ENCODE peak calls at places on chromosome 22, in five cellular contexts. N is cardiac fibroblast; M is skeletal muscle cell; Y is heart left ventricle; O is naive thymus-derived CD4-positive, alpha-beta T cell. Z is an unnamed sample.

GRCh38 chr22:39518996-39519680 is 1.2 kb upstream of the ATF4 start:
- DNase-seq in N (no peak), M (no peak), Y (peak), O (no peak), Z (no peak)

GRCh38 chr22:49328076-49328475 is 499.6 kb downstream of the BRD1 start:
- DNase-seq in N (no peak), M (no peak), Y (no peak), O (no peak), Z (no peak)

GRCh38 chr22:38513063-38513462 is 7.0 kb upstream of the DDX17 start:
- DNase-seq in N (no peak), M (no peak), Y (peak), O (peak), Z (no peak)

GRCh38 chr22:50473088-50473487 is 1.7 kb downstream of the SBF1 start:
- DNase-seq in N (no peak), M (no peak), Y (no peak), O (peak), Z (no peak)

GRCh38 chr22:50044485-50045143 is 13.5 kb downstream of the TTLL8 start:
- DNase-seq in N (no peak), M (no peak), Y (no peak), O (no peak), Z (no peak)

GRCh38 chr22:23742505-23743264 is 8.2 kb downstream of the ZNF70 start:
- DNase-seq in N (no peak), M (no peak), Y (peak), O (no peak), Z (no peak)

GRCh38 chr22:49991907-49992533 is 20.5 kb downstream of the IL17REL start:
- DNase-seq in N (no peak), M (no peak), Y (no peak), O (no peak), Z (no peak)

GRCh38 chr22:50274311-50274710 is 4.1 kb upstream of the MAPK11 start:
- DNase-seq in N (peak), M (no peak), Y (peak), O (peak), Z (no peak)

GRCh38 chr22:37282385-37282677 is at the start of gene CYTH4:
- DNase-seq in N (no peak), M (no peak), Y (peak), O (peak), Z (no peak)

GRCh38 chr22:24594569-24595120 is 1.8 kb upstream of the LRRC75B start:
- DNase-seq in N (no peak), M (no peak), Y (no peak), O (no peak), Z (no peak)

GRCh38 chr22:30921108-30921507 is 47.5 kb downstream of the MORC2 start:
- DNase-seq in N (no peak), M (no peak), Y (no peak), O (no peak), Z (no peak)

GRCh38 chr22:48820481-48821345 is 1007.0 kb downstream of the BRD1 start:
- DNase-seq in N (no peak), M (no peak), Y (no peak), O (no peak), Z (no peak)

GRCh38 chr22:17097701-17098100 is 12.9 kb downstream of the IL17RA start:
- DNase-seq in N (no peak), M (no peak), Y (no peak), O (no peak), Z (no peak)

GRCh38 chr22:44102856-44103255 is 77.9 kb upstream of the PARVG start:
- DNase-seq in N (no peak), M (no peak), Y (peak), O (no peak), Z (no peak)

GRCh38 chr22:29269731-29270474 is 1.8 kb downstream of the EWSR1 start:
- DNase-seq in N (no peak), M (no peak), Y (no peak), O (no peak), Z (no peak)
- H3K4me3 ChIP-seq in N (peak), M (peak), Y (peak), O (peak), Z (peak)

GRCh38 chr22:32803020-32803758 is 1.7 kb downstream of the TIMP3 start:
- DNase-seq in N (no peak), M (no peak), Y (peak), O (no peak), Z (no peak)

GRCh38 chr22:32804036-32804435 is 2.5 kb downstream of the TIMP3 start:
- DNase-seq in N (peak), M (no peak), Y (peak), O (no peak), Z (no peak)

GRCh38 chr22:32801436-32802290 is at the start of gene TIMP3:
- DNase-seq in N (peak), M (no peak), Y (peak), O (no peak), Z (no peak)

GRCh38 chr22:32801001-32801435 is 487 bp upstream of the TIMP3 start:
- DNase-seq in N (no peak), M (no peak), Y (no peak), O (no peak), Z (no peak)

GRCh38 chr22:32802291-32802826 is 854 bp downstream of the TIMP3 start:
- DNase-seq in N (no peak), M (no peak), Y (no peak), O (no peak), Z (no peak)
- H3K4me3 ChIP-seq in N (peak), M (peak), Y (peak), O (no peak), Z (peak)

GRCh38 chr22:47156352-47157092 is 394.1 kb downstream of the TBC1D22A start:
- DNase-seq in N (no peak), M (no peak), Y (peak), O (no peak), Z (no peak)

GRCh38 chr22:47153854-47154542 is 391.5 kb downstream of the TBC1D22A start:
- DNase-seq in N (peak), M (no peak), Y (no peak), O (no peak), Z (no peak)

GRCh38 chr22:47154621-47155081 is 392.2 kb downstream of the TBC1D22A start:
- DNase-seq in N (peak), M (peak), Y (peak), O (no peak), Z (no peak)

GRCh38 chr22:47155912-47156311 is 393.5 kb downstream of the TBC1D22A start:
- DNase-seq in N (no peak), M (no peak), Y (no peak), O (no peak), Z (no peak)

DNA sequence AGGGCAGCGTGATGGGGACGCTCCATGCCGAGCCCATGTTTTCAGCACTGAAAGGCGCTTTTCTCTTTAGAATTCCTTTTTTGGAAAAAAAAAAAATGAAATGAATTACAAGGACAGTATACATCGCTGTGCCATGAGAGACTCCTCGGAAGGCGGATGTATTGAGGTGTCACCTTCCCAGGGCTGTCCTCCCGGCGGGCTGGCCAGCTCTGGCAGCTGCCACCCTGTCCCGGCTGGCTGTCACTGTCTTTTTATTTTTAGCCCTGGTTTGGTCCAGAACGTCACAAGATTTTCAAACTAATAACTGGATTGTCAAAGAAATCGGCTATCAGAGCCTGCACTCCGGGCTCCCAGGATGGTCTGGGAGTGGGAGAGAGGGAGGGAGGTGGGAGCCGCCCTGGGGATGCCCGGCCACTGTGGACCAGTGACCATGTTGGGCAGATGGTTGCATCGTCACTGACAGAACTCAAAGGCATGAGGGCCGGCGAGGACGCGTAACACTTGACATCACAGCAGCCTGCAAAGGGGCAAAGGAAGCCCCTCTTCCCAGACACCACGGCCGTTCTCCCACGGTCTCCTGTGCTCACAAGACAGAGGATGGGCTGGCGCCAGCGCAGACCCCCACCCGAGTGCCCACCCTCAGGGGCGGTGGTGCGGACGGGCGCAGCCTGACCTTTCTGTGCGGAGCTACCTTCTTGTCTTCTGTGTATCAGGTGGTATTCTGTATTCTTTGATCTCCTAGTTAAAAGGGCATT is 392.9 kb downstream of the TBC1D22A start:
- DNase-seq in N (no peak), M (no peak), Y (no peak), O (no peak), Z (no peak)
- H3K4me3 ChIP-seq in N (peak), M (no peak), Y (no peak), O (no peak), Z (no peak)

DNA sequence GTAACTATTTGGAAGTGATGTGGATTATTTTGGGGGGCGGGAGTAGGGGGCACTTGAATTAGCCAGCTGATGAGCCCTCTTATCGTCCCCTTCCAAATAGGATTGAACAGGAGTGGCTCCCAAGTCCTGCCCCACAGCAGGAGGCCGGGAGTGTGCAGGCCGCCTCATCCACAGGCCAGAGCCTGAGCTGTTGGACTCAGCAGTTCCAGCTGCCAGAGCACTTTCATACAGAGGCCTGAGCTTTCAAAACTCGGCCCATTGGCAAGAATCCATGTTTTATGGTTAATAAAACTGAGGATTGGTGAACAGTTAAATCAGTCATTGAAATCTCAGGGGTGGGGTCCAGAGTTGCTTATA is 9.6 kb downstream of the FAM118A start:
- DNase-seq in N (peak), M (peak), Y (no peak), O (no peak), Z (no peak)
- H3K4me3 ChIP-seq in N (no peak), M (no peak), Y (peak), O (peak), Z (no peak)

DNA sequence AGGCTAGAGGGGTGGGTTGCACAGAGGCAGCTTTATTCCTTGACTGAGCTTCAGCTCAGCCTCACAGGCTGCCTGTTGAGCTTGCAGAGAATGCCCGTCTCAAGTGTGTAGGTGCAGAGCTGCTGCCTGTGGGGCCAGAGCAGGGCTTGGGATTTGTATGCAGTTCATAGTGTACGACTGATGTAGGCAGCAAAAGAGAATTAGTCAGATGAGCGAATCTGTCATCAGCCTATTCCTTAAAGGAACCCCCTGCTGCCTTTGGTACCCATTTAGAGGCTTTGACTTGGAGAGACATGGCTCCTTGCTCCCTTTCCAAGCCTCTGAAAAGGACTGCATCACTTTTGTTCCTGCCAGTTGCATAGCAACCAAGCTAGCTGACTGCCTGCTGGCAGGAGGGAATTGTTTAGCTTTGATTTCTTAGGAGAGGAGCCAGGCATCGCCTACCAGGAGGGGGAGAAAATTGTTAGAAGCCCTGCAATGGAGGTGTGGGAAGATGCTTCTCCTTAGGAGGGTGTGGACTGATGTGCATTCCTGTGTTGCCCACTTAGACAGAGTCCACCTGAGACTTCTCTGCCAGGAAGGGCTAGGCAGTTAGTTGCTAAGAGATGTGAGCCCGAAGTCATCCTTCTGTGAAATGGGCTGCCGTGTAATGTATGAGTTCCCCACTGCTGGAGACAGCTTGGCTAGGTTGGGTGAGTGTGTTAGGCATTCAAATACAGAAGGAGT is 10.9 kb downstream of the ACO2 start:
- DNase-seq in N (peak), M (peak), Y (no peak), O (no peak), Z (no peak)
- H3K4me3 ChIP-seq in N (no peak), M (no peak), Y (no peak), O (no peak), Z (no peak)

GRCh38 chr22:42932857-42933782 is 76.0 kb upstream of the ARFGAP3 start:
- DNase-seq in N (no peak), M (no peak), Y (peak), O (no peak), Z (no peak)

GRCh38 chr22:42929838-42930155 is 72.7 kb upstream of the ARFGAP3 start:
- DNase-seq in N (no peak), M (no peak), Y (no peak), O (no peak), Z (no peak)

GRCh38 chr22:42930810-42931420 is 73.8 kb upstream of the ARFGAP3 start:
- DNase-seq in N (no peak), M (no peak), Y (peak), O (no peak), Z (no peak)

GRCh38 chr22:42932197-42932519 is 75.1 kb upstream of the ARFGAP3 start:
- DNase-seq in N (no peak), M (no peak), Y (no peak), O (no peak), Z (no peak)

GRCh38 chr22:42931421-42932196 is 74.5 kb upstream of the ARFGAP3 start:
- DNase-seq in N (peak), M (no peak), Y (no peak), O (no peak), Z (no peak)
- H3K4me3 ChIP-seq in N (no peak), M (no peak), Y (peak), O (no peak), Z (no peak)

DNA sequence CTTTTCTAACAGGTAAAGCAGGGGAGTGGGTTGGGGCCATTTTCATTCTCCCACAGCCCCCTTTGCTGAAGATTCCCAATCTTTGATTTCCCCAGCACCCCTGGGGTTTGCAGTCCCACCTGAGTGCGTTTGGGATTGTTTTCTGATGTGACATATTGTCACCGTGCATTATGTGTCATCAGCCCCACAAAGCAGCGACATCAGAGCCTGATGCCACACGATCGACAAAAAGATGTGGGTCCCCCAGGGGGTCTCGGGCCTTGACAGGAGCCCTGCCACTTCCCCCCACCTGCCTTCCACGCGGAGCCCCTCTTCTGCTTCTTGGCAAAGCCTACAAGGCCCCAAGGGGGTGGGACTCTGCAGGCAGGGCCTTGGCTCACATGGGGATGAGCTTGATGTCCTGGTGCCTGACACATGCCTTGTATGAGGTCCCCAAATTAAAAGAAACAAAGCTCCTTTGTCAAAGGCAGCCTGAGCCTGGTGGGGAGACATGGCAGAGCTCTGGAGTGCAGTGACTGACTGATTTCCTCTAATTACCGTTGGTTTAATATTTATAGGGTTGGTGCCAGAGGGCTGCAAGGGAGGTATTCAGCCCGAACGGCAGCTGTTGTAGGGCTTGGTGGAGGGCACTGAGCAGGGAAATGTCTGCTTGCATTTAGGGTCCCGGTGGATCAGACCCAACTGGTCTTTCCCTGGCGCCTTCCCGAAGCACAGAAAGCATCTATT is 149.2 kb downstream of the MIAT start:
- DNase-seq in N (no peak), M (no peak), Y (no peak), O (no peak), Z (no peak)
- H3K4me3 ChIP-seq in N (no peak), M (no peak), Y (no peak), O (no peak), Z (no peak)

GRCh38 chr22:41366323-41367014 is 15.3 kb upstream of the TEF start:
- DNase-seq in N (no peak), M (no peak), Y (no peak), O (no peak), Z (no peak)
- H3K4me3 ChIP-seq in N (no peak), M (peak), Y (peak), O (no peak), Z (no peak)

DNA sequence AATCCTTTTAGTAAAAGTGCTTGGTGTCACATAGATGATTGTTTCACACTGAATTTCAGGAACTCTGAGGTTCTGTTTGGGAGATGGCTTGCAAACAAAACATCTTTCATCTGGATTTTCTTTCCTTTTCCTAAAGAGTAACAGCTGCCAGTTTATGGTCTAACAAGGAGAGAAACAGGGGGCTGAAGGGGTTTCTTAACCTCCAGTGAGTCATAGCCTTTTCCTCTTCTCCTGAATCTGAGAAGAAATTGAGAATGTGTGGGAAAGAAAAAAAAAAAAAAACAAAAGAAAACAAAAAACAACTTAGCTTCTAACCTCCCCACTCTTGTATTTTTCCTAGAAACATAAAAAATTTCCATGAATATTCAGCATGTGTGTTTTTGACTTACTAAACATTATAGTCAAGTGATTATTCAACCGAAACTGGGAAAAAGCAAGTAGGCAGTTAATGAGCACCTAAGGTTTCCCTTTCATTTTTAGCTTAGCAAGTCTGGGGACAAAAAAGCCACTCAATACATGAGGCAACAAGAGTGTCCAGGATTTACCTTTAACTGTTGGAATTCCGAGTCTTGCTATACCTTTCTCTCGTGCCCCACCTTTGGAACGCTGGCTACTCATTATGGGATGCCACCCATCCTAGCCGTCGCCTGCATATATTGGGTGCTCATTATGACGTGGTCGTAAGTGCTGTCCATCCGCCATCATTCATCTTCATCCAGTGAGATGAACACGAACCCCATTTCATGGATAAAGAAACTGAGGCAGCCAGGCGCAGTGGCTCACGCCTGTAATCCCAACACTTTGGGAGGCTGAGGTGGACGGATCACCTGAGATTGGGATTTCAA is 2.3 kb downstream of the ASPHD2 start:
- DNase-seq in N (peak), M (no peak), Y (no peak), O (no peak), Z (no peak)
- H3K4me3 ChIP-seq in N (no peak), M (no peak), Y (no peak), O (no peak), Z (no peak)

DNA sequence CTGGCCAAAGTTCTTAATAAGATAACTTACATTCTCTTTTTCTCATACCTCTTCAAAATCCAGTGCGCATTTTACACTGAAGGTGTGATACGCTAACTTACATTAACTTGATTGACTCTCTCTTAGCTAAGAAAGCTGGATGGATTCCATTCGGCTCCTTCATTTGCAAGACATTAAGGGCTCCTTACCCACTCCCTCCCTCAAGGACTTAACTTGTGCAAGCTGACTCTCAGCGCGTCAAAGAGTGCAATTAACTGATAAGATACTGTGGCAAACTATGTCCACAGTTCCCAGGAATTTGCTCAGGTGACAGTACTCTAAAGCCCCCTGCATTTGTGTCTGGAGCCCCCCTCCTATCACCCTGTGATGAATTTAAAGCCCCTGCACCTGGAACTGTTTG is 6.4 kb upstream of the RFPL1 start:
- DNase-seq in N (no peak), M (no peak), Y (no peak), O (no peak), Z (no peak)
- H3K4me3 ChIP-seq in N (no peak), M (no peak), Y (no peak), O (no peak), Z (no peak)

Z was measured in BJ.